ENCODE peak calls at places on chromosome 7, in five cellular contexts. M is Caco-2, E is hepatocyte, S is transverse colon, Z is psoas muscle. T is an unnamed sample. For H3K9me3 and H3K4me1, the result is how much of the 10 kb centered on the place peaks cover.

GRCh38 chr7:28921822-28922221 is 36.3 kb downstream of the TRIL start:
- DNase-seq in M (peak), E (peak), S (peak), Z (no peak), T (peak)

GRCh38 chr7:39892361-39892760 is 57.7 kb upstream of the CDK13 start:
- DNase-seq in M (no peak), E (no peak), S (no peak), Z (no peak), T (no peak)

GRCh38 chr7:105429746-105430612 is 41.3 kb upstream of the SRPK2 start:
- DNase-seq in M (peak), E (peak), S (peak), Z (no peak), T (peak)

GRCh38 chr7:29871787-29872398 is 65.6 kb downstream of the WIPF3 start:
- DNase-seq in M (no peak), E (no peak), S (no peak), Z (no peak), T (no peak)

GRCh38 chr7:31027161-31027965 is 24.7 kb upstream of the ADCYAP1R1 start:
- DNase-seq in M (no peak), E (peak), S (peak), Z (no peak), T (no peak)

GRCh38 chr7:8058852-8059251 is 90.3 kb downstream of the GLCCI1 start:
- DNase-seq in M (no peak), E (no peak), S (no peak), Z (no peak), T (no peak)

GRCh38 chr7:129362528-129362927 is 71.7 kb upstream of the STRIP2 start:
- DNase-seq in M (no peak), E (no peak), S (no peak), Z (no peak), T (peak)

GRCh38 chr7:32158751-32159360 is 88.6 kb upstream of the PDE1C start:
- DNase-seq in M (no peak), E (no peak), S (no peak), Z (no peak), T (no peak)

GRCh38 chr7:119720541-119720940 is 552.4 kb upstream of the KCND2 start:
- DNase-seq in M (no peak), E (no peak), S (no peak), Z (no peak), T (no peak)

GRCh38 chr7:70735313-70735712 is 396.6 kb upstream of the GALNT17 start:
- DNase-seq in M (no peak), E (no peak), S (no peak), Z (no peak), T (no peak)

GRCh38 chr7:128783143-128783799 is 7.7 kb upstream of the OPN1SW start:
- DNase-seq in M (peak), E (peak), S (peak), Z (peak), T (no peak)

GRCh38 chr7:141027043-141027442 is 12.3 kb upstream of the MRPS33 start:
- DNase-seq in M (no peak), E (no peak), S (no peak), Z (no peak), T (no peak)

GRCh38 chr7:97401398-97401797 is 283.9 kb downstream of the SDHAF3 start:
- DNase-seq in M (no peak), E (no peak), S (no peak), Z (no peak), T (no peak)

GRCh38 chr7:45178241-45179225 is 20.9 kb downstream of the RAMP3 start:
- DNase-seq in M (peak), E (no peak), S (no peak), Z (peak), T (no peak)

GRCh38 chr7:134562136-134562535 is 13.2 kb downstream of the AKR1B15 start:
- DNase-seq in M (no peak), E (no peak), S (no peak), Z (no peak), T (no peak)

GRCh38 chr7:44225566-44226395 is 25.0 kb downstream of the YKT6 start:
- DNase-seq in M (no peak), E (no peak), S (no peak), Z (peak), T (no peak)

GRCh38 chr7:106915873-106916272 is 50.8 kb downstream of the PIK3CG start:
- DNase-seq in M (no peak), E (no peak), S (no peak), Z (no peak), T (no peak)

GRCh38 chr7:155206286-155207020 is 91.2 kb upstream of the INSIG1 start:
- DNase-seq in M (no peak), E (no peak), S (peak), Z (peak), T (peak)

GRCh38 chr7:149414171-149414570 is 46.7 kb downstream of the ZNF777 start:
- DNase-seq in M (no peak), E (no peak), S (no peak), Z (no peak), T (no peak)

GRCh38 chr7:147707926-147708325 is 882.6 kb upstream of the C7orf33 start:
- DNase-seq in M (no peak), E (no peak), S (no peak), Z (no peak), T (no peak)

GRCh38 chr7:27739301-27739913 is 555 bp upstream of the TAX1BP1 start:
- DNase-seq in M (no peak), E (no peak), S (no peak), Z (no peak), T (no peak)

GRCh38 chr7:139915864-139916716 is 87.0 kb downstream of the TBXAS1 start:
- DNase-seq in M (no peak), E (peak), S (peak), Z (peak), T (peak)

GRCh38 chr7:1919539-1920265 is 249.6 kb downstream of the ELFN1 start:
- DNase-seq in M (no peak), E (peak), S (peak), Z (peak), T (peak)

GRCh38 chr7:157977306-157977705 is 610.3 kb downstream of the PTPRN2 start:
- DNase-seq in M (no peak), E (no peak), S (no peak), Z (peak), T (no peak)

GRCh38 chr7:155741805-155742204 is 70.5 kb downstream of the SHH start:
- DNase-seq in M (no peak), E (no peak), S (peak), Z (no peak), T (no peak)

GRCh38 chr7:139084709-139085108 is 24.8 kb downstream of the ZC3HAV1 start:
- DNase-seq in M (no peak), E (no peak), S (no peak), Z (no peak), T (no peak)

GRCh38 chr7:155381852-155382801 is 75.8 kb upstream of the EN2 start:
- DNase-seq in M (no peak), E (no peak), S (no peak), Z (peak), T (no peak)

GRCh38 chr7:18859331-18859730 is 258.1 kb downstream of the TWIST1 start:
- DNase-seq in M (no peak), E (no peak), S (no peak), Z (no peak), T (no peak)

GRCh38 chr7:31082450-31082849 is 30.3 kb downstream of the ADCYAP1R1 start:
- DNase-seq in M (no peak), E (no peak), S (no peak), Z (peak), T (no peak)

GRCh38 chr7:30470163-30470770 is 8.3 kb downstream of the NOD1 start:
- DNase-seq in M (no peak), E (no peak), S (no peak), Z (peak), T (no peak)

GRCh38 chr7:134942690-134943466 is 43.4 kb upstream of the AGBL3 start:
- DNase-seq in M (no peak), E (no peak), S (no peak), Z (no peak), T (no peak)

GRCh38 chr7:49127359-49127848 is 203.1 kb downstream of the CDC14C start:
- DNase-seq in M (no peak), E (no peak), S (no peak), Z (no peak), T (no peak)

DNA sequence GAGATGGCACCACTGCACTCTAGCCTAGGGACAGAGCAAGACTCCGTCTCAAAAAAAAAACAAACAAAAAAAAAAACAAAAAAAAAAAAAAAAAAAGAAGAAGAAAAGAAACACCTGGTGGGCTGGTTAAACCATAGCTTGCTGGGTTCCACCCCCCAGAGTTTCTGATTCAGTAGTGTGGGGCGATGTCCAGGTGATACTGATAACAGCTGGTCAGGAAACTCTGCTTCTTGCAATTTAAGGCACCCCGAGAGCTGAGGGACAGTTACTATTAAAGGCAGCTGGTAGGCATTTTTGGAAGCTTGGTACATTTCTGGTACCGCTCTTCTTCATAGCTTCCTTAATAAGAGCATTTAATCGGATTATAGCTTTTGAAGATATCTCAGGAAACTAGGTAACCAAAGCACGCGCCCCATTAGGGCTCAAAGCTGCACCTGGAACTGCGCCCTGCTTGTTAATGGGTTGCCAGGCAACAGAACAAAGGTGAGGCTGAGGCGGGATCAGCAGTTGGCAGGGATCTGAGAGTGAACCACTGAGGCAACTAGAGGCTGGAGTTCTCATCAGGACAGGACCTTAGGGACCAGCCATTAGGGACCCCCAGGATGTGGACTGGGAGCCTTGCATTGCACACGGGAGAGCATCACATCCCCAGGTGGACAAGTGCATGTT is 6.5 kb upstream of the SDK1 start:
- DNase-seq in M (no peak), E (peak), S (peak), Z (no peak), T (peak)
- H3K9me3 ChIP-seq in M (under half), E (under half), S (under half), Z (under half), T (under half)

GRCh38 chr7:5357951-5358350 is 65.7 kb downstream of the TNRC18 start:
- DNase-seq in M (no peak), E (no peak), S (no peak), Z (no peak), T (no peak)

GRCh38 chr7:5356751-5357119 is 66.9 kb downstream of the TNRC18 start:
- DNase-seq in M (no peak), E (no peak), S (no peak), Z (peak), T (no peak)

GRCh38 chr7:5351508-5352265 is 68.9 kb downstream of the SLC29A4 start:
- DNase-seq in M (no peak), E (no peak), S (no peak), Z (no peak), T (no peak)

GRCh38 chr7:5352440-5353010 is 69.8 kb downstream of the SLC29A4 start:
- DNase-seq in M (no peak), E (no peak), S (no peak), Z (peak), T (no peak)

GRCh38 chr7:5354460-5355279 is 69.0 kb downstream of the TNRC18 start:
- DNase-seq in M (peak), E (peak), S (peak), Z (peak), T (peak)
- H3K4me1 ChIP-seq in M (under half), E (under half), S (under half), Z (under half), T (under half)

GRCh38 chr7:57354195-57354594 is 95.8 kb upstream of the ZNF716 start:
- DNase-seq in M (no peak), E (no peak), S (no peak), Z (no peak), T (no peak)

GRCh38 chr7:57354679-57355338 is 95.2 kb upstream of the ZNF716 start:
- DNase-seq in M (no peak), E (no peak), S (no peak), Z (no peak), T (no peak)
- H3K9me3 ChIP-seq in M (under half), E (under half), S (under half), Z (under half), T (under half)

GRCh38 chr7:74179935-74180604 is 5.9 kb downstream of the EIF4H start:
- DNase-seq in M (no peak), E (no peak), S (no peak), Z (no peak), T (no peak)
- H3K4me1 ChIP-seq in M (under half), E (half or more), S (half or more), Z (half or more), T (under half)

DNA sequence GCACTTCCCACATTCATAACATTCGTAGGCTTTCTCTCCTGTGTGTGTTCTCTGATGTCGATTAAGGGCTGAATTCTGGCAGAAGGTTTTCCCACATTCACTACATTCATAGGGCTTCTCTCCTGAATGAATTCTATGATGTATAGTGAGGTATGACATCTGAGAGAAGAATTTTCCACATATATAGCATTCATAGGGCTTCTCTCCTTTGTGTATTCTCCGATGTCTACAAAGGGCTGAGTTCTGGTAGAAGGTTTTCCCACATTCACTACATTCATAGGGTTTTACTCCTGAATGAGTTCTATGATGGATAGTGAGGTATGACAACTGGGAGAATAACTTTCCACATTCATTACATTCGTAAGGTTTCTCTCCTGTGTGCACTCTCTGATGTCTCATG is 15.6 kb downstream of the ZNF12 start:
- DNase-seq in M (no peak), E (no peak), S (no peak), Z (no peak), T (no peak)
- H3K9me3 ChIP-seq in M (half or more), E (half or more), S (half or more), Z (half or more), T (under half)

GRCh38 chr7:150959739-150960734 is 18.1 kb downstream of the KCNH2 start:
- DNase-seq in M (no peak), E (no peak), S (no peak), Z (no peak), T (no peak)

GRCh38 chr7:150958071-150958552 is 20.0 kb downstream of the KCNH2 start:
- DNase-seq in M (no peak), E (no peak), S (no peak), Z (no peak), T (no peak)

GRCh38 chr7:150956395-150957118 is 21.6 kb downstream of the KCNH2 start:
- DNase-seq in M (no peak), E (no peak), S (no peak), Z (no peak), T (no peak)

GRCh38 chr7:150957119-150958020 is 20.8 kb downstream of the KCNH2 start:
- DNase-seq in M (no peak), E (no peak), S (no peak), Z (no peak), T (no peak)

GRCh38 chr7:150958603-150959002 is 19.5 kb downstream of the KCNH2 start:
- DNase-seq in M (no peak), E (no peak), S (no peak), Z (no peak), T (no peak)
- H3K4me1 ChIP-seq in M (under half), E (under half), S (under half), Z (under half), T (under half)

GRCh38 chr7:152862033-152862432 is 102.5 kb downstream of the ACTR3B start:
- DNase-seq in M (no peak), E (no peak), S (no peak), Z (no peak), T (no peak)

GRCh38 chr7:152860302-152860701 is 100.8 kb downstream of the ACTR3B start:
- DNase-seq in M (no peak), E (no peak), S (no peak), Z (no peak), T (peak)

GRCh38 chr7:152858761-152859160 is 99.2 kb downstream of the ACTR3B start:
- DNase-seq in M (no peak), E (no peak), S (no peak), Z (no peak), T (no peak)

GRCh38 chr7:152857272-152857671 is 97.7 kb downstream of the ACTR3B start:
- DNase-seq in M (no peak), E (no peak), S (no peak), Z (no peak), T (no peak)

DNA sequence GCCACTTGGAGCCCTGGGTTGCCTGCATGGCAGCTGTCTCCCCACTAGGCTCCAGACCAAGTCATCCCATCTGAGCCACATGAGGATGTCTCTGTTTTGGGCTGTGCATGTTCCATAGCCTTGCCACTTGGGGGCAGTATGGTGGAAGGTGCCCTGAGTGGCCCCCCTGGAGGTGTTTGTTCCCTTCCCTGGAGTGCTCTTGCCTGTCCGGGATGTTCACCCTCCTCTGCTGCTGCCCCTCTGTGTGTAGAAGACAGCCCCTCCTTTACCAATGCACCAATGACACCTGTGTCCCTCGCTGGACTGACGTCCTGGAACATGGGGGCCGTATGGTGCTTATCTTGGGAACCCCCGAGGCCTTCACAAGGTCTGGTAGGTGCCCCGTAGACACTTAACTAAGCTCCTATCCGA is 100.2 kb downstream of the ACTR3B start:
- DNase-seq in M (peak), E (no peak), S (no peak), Z (no peak), T (no peak)
- H3K9me3 ChIP-seq in M (under half), E (under half), S (under half), Z (under half), T (under half)

GRCh38 chr7:90660100-90660499 is 64.0 kb downstream of the CDK14 start:
- DNase-seq in M (no peak), E (no peak), S (no peak), Z (no peak), T (no peak)

GRCh38 chr7:90663176-90663575 is 67.1 kb downstream of the CDK14 start:
- DNase-seq in M (no peak), E (no peak), S (no peak), Z (no peak), T (no peak)

GRCh38 chr7:90661290-90662151 is 65.4 kb downstream of the CDK14 start:
- DNase-seq in M (no peak), E (no peak), S (no peak), Z (no peak), T (no peak)

GRCh38 chr7:90657481-90657880 is 61.4 kb downstream of the CDK14 start:
- DNase-seq in M (no peak), E (no peak), S (no peak), Z (no peak), T (no peak)

GRCh38 chr7:90660819-90661218 is 64.7 kb downstream of the CDK14 start:
- DNase-seq in M (no peak), E (no peak), S (no peak), Z (no peak), T (no peak)
- H3K4me1 ChIP-seq in M (under half), E (under half), S (under half), Z (under half), T (under half)

GRCh38 chr7:23662124-23662982 is 17.6 kb upstream of the FAM221A start:
- DNase-seq in M (no peak), E (no peak), S (no peak), Z (no peak), T (no peak)

GRCh38 chr7:23655433-23655832 is 24.6 kb upstream of the FAM221A start:
- DNase-seq in M (no peak), E (no peak), S (no peak), Z (no peak), T (no peak)

GRCh38 chr7:23654508-23654907 is 25.5 kb upstream of the FAM221A start:
- DNase-seq in M (peak), E (peak), S (peak), Z (no peak), T (peak)

GRCh38 chr7:23662983-23663313 is 17.1 kb upstream of the FAM221A start:
- DNase-seq in M (no peak), E (no peak), S (no peak), Z (no peak), T (no peak)

DNA sequence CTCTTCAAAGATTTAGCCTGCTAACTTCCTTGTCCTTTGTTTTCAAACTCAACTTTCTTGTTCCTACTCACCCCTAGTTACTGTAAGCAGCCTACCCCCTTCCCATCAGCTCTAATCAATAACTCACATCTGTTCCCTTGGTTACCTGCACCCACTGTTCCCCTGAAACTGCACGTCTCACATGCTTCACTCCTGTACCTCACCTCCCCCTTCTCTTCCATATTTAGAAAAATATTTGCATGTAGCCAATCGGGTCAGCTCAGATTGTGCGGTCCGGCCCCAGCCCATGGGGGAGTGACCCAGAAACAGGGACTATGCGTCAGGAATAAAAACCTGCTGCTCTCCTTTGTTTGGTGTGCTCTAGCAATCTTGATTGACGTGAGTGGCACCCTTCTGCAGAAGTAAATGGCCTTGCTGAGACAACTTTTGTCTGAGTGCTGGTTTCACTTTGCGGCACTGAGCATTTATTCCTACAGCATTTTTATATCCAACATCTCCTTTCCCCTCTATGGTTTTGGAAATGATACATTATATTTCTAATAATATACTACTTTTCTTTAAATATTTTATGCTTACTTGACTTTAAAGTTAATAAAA is 21.1 kb upstream of the FAM221A start:
- DNase-seq in M (no peak), E (peak), S (no peak), Z (no peak), T (no peak)
- H3K9me3 ChIP-seq in M (under half), E (under half), S (under half), Z (under half), T (under half)

DNA sequence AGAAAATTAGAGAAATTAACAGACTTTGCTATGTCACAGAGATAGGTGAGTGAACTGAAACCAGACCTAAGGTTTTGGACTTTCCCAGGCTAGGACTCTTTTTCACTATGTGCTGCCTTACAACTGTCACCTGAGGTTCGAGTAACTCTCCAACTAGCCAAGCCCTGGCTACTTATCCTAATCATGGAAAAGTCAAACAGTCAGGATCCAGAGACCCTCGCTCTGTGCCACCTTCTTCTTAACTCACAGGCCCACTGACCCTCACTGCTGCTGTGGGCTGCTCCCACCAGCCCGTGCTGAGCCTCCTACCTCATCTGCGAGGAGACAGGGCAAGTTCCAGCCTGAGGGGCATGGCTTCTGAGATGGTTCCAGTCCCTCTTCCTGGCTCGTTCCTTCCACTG is 211.4 kb upstream of the KLF14 start:
- DNase-seq in M (no peak), E (no peak), S (no peak), Z (no peak), T (no peak)
- H3K4me1 ChIP-seq in M (under half), E (under half), S (under half), Z (half or more), T (under half)

T was measured in small intestine.